ENCODE peak calls at places on chromosomes 7 and 10, in five cellular contexts. One of them, this sample, is unnamed.

GRCh38 chr7:130941322-130942210 is 207.6 kb upstream of the KLF14 start:
- DNase-seq in midbrain: peak
- DNase-seq in effector CD4-positive, alpha-beta T cell: no peak
- DNase-seq in left kidney: no peak
- DNase-seq in OCI-LY7: peak
- DNase-seq in this sample: no peak

GRCh38 chr10:12507165-12507870 is 158.0 kb downstream of the CAMK1D start:
- DNase-seq in midbrain: no peak
- DNase-seq in left kidney: no peak
- DNase-seq in OCI-LY7: no peak
- DNase-seq in effector CD4-positive, alpha-beta T cell: no peak
- DNase-seq in this sample: no peak

GRCh38 chr10:79063661-79064490 is 4.9 kb upstream of the ZMIZ1 start:
- DNase-seq in left kidney: no peak
- DNase-seq in midbrain: no peak
- DNase-seq in OCI-LY7: no peak
- DNase-seq in effector CD4-positive, alpha-beta T cell: no peak
- DNase-seq in this sample: no peak

GRCh38 chr7:4147931-4148620 is 534.0 kb upstream of the FOXK1 start:
- DNase-seq in midbrain: no peak
- DNase-seq in effector CD4-positive, alpha-beta T cell: no peak
- DNase-seq in left kidney: peak
- DNase-seq in OCI-LY7: no peak
- DNase-seq in this sample: no peak

GRCh38 chr10:128850647-128851046 is 616.4 kb upstream of the MGMT start:
- DNase-seq in midbrain: no peak
- DNase-seq in left kidney: no peak
- DNase-seq in effector CD4-positive, alpha-beta T cell: no peak
- DNase-seq in OCI-LY7: no peak
- DNase-seq in this sample: no peak

GRCh38 chr7:150410680-150411346 is 31.7 kb downstream of the ZNF775 start:
- DNase-seq in OCI-LY7: no peak
- DNase-seq in left kidney: peak
- DNase-seq in effector CD4-positive, alpha-beta T cell: no peak
- DNase-seq in midbrain: peak
- DNase-seq in this sample: no peak

GRCh38 chr10:126062132-126063032 is 166.0 kb downstream of the FANK1 start:
- DNase-seq in OCI-LY7: no peak
- DNase-seq in midbrain: peak
- DNase-seq in left kidney: no peak
- DNase-seq in effector CD4-positive, alpha-beta T cell: no peak
- DNase-seq in this sample: no peak

GRCh38 chr7:137694405-137694804 is 152.4 kb downstream of the DGKI start:
- DNase-seq in left kidney: no peak
- DNase-seq in midbrain: no peak
- DNase-seq in OCI-LY7: no peak
- DNase-seq in effector CD4-positive, alpha-beta T cell: no peak
- DNase-seq in this sample: no peak